ENCODE peak calls at places on chromosomes 2 and 18, in nine cellular contexts. One of them, this sample, is unnamed.

GRCh38 chr2:156437272-156437671 is 1.1 kb downstream of the GPD2 start:
- DNase-seq in mammary epithelial cell: no peak
- DNase-seq in keratinocyte: no peak
- DNase-seq in GM12865: peak
- DNase-seq in KG1: no peak
- DNase-seq in iris pigment epithelial cell: peak
- DNase-seq in GM03348: peak
- DNase-seq in CD8-positive, alpha-beta memory T cell: no peak
- DNase-seq in activated T-cell treated with anti-CD3 and anti-CD28 coated beads for 4 hours: no peak
- DNase-seq in this sample: no peak

GRCh38 chr2:216735086-216735485 is 39.7 kb upstream of the IGFBP5 start:
- DNase-seq in mammary epithelial cell: no peak
- DNase-seq in keratinocyte: no peak
- DNase-seq in GM12865: no peak
- DNase-seq in KG1: no peak
- DNase-seq in iris pigment epithelial cell: peak
- DNase-seq in GM03348: peak
- DNase-seq in CD8-positive, alpha-beta memory T cell: no peak
- DNase-seq in activated T-cell treated with anti-CD3 and anti-CD28 coated beads for 4 hours: no peak
- DNase-seq in this sample: no peak

GRCh38 chr2:68193774-68194372 is 36.2 kb downstream of the PNO1 start:
- DNase-seq in mammary epithelial cell: peak
- DNase-seq in keratinocyte: no peak
- DNase-seq in GM12865: no peak
- DNase-seq in KG1: no peak
- DNase-seq in iris pigment epithelial cell: peak
- DNase-seq in GM03348: peak
- DNase-seq in CD8-positive, alpha-beta memory T cell: no peak
- DNase-seq in activated T-cell treated with anti-CD3 and anti-CD28 coated beads for 4 hours: no peak
- DNase-seq in this sample: no peak

GRCh38 chr2:201433389-201433995 is 17.8 kb downstream of the TRAK2 start:
- DNase-seq in mammary epithelial cell: no peak
- DNase-seq in keratinocyte: no peak
- DNase-seq in GM12865: no peak
- DNase-seq in KG1: no peak
- DNase-seq in iris pigment epithelial cell: no peak
- DNase-seq in GM03348: no peak
- DNase-seq in CD8-positive, alpha-beta memory T cell: no peak
- DNase-seq in activated T-cell treated with anti-CD3 and anti-CD28 coated beads for 4 hours: no peak
- DNase-seq in this sample: no peak

GRCh38 chr2:102592601-102593000 is 26.8 kb upstream of the SLC9A2 start:
- DNase-seq in mammary epithelial cell: no peak
- DNase-seq in keratinocyte: no peak
- DNase-seq in GM12865: peak
- DNase-seq in KG1: no peak
- DNase-seq in iris pigment epithelial cell: peak
- DNase-seq in GM03348: no peak
- DNase-seq in CD8-positive, alpha-beta memory T cell: no peak
- DNase-seq in activated T-cell treated with anti-CD3 and anti-CD28 coated beads for 4 hours: no peak
- DNase-seq in this sample: no peak

GRCh38 chr2:241850544-241851324 is 8.0 kb downstream of the PDCD1 start:
- DNase-seq in mammary epithelial cell: no peak
- DNase-seq in keratinocyte: no peak
- DNase-seq in GM12865: peak
- DNase-seq in KG1: no peak
- DNase-seq in iris pigment epithelial cell: no peak
- DNase-seq in GM03348: no peak
- DNase-seq in CD8-positive, alpha-beta memory T cell: no peak
- DNase-seq in activated T-cell treated with anti-CD3 and anti-CD28 coated beads for 4 hours: no peak
- DNase-seq in this sample: no peak

GRCh38 chr2:68469935-68470334 is 2.5 kb downstream of the APLF start:
- DNase-seq in mammary epithelial cell: no peak
- DNase-seq in keratinocyte: no peak
- DNase-seq in GM12865: no peak
- DNase-seq in KG1: no peak
- DNase-seq in iris pigment epithelial cell: peak
- DNase-seq in GM03348: no peak
- DNase-seq in CD8-positive, alpha-beta memory T cell: no peak
- DNase-seq in activated T-cell treated with anti-CD3 and anti-CD28 coated beads for 4 hours: no peak
- DNase-seq in this sample: no peak

GRCh38 chr2:127857494-127857818 is 499 bp downstream of the POLR2D start:
- DNase-seq in mammary epithelial cell: peak
- DNase-seq in keratinocyte: no peak
- DNase-seq in GM12865: peak
- DNase-seq in KG1: peak
- DNase-seq in iris pigment epithelial cell: no peak
- DNase-seq in GM03348: no peak
- DNase-seq in CD8-positive, alpha-beta memory T cell: no peak
- DNase-seq in activated T-cell treated with anti-CD3 and anti-CD28 coated beads for 4 hours: peak
- DNase-seq in this sample: peak

GRCh38 chr2:13227543-13227942 is 510.8 kb downstream of the TRIB2 start:
- DNase-seq in mammary epithelial cell: no peak
- DNase-seq in keratinocyte: no peak
- DNase-seq in GM12865: no peak
- DNase-seq in KG1: no peak
- DNase-seq in iris pigment epithelial cell: no peak
- DNase-seq in GM03348: no peak
- DNase-seq in CD8-positive, alpha-beta memory T cell: no peak
- DNase-seq in activated T-cell treated with anti-CD3 and anti-CD28 coated beads for 4 hours: no peak
- DNase-seq in this sample: no peak

GRCh38 chr2:66283776-66284175 is 151.1 kb upstream of the MEIS1 start:
- DNase-seq in mammary epithelial cell: no peak
- DNase-seq in keratinocyte: no peak
- DNase-seq in GM12865: no peak
- DNase-seq in KG1: no peak
- DNase-seq in iris pigment epithelial cell: no peak
- DNase-seq in GM03348: no peak
- DNase-seq in CD8-positive, alpha-beta memory T cell: no peak
- DNase-seq in activated T-cell treated with anti-CD3 and anti-CD28 coated beads for 4 hours: no peak
- DNase-seq in this sample: no peak

GRCh38 chr2:239723486-239724193 is 301.5 kb downstream of the NDUFA10 start:
- DNase-seq in mammary epithelial cell: no peak
- DNase-seq in keratinocyte: no peak
- DNase-seq in GM12865: no peak
- DNase-seq in KG1: no peak
- DNase-seq in iris pigment epithelial cell: no peak
- DNase-seq in GM03348: no peak
- DNase-seq in CD8-positive, alpha-beta memory T cell: no peak
- DNase-seq in activated T-cell treated with anti-CD3 and anti-CD28 coated beads for 4 hours: no peak
- DNase-seq in this sample: no peak

GRCh38 chr2:110933420-110933819 is 187.3 kb upstream of the BCL2L11 start:
- DNase-seq in mammary epithelial cell: no peak
- DNase-seq in keratinocyte: no peak
- DNase-seq in GM12865: no peak
- DNase-seq in KG1: no peak
- DNase-seq in iris pigment epithelial cell: no peak
- DNase-seq in GM03348: no peak
- DNase-seq in CD8-positive, alpha-beta memory T cell: no peak
- DNase-seq in activated T-cell treated with anti-CD3 and anti-CD28 coated beads for 4 hours: no peak
- DNase-seq in this sample: no peak

GRCh38 chr2:69694894-69695849 is 46.8 kb upstream of the ANXA4 start:
- DNase-seq in mammary epithelial cell: peak
- DNase-seq in keratinocyte: no peak
- DNase-seq in GM12865: no peak
- DNase-seq in KG1: no peak
- DNase-seq in iris pigment epithelial cell: peak
- DNase-seq in GM03348: peak
- DNase-seq in CD8-positive, alpha-beta memory T cell: no peak
- DNase-seq in activated T-cell treated with anti-CD3 and anti-CD28 coated beads for 4 hours: no peak
- DNase-seq in this sample: peak

GRCh38 chr2:8633735-8634313 is 48.0 kb upstream of the ID2 start:
- DNase-seq in mammary epithelial cell: no peak
- DNase-seq in keratinocyte: no peak
- DNase-seq in GM12865: no peak
- DNase-seq in KG1: no peak
- DNase-seq in iris pigment epithelial cell: peak
- DNase-seq in GM03348: peak
- DNase-seq in CD8-positive, alpha-beta memory T cell: no peak
- DNase-seq in activated T-cell treated with anti-CD3 and anti-CD28 coated beads for 4 hours: no peak
- DNase-seq in this sample: no peak

GRCh38 chr2:239459056-239459455 is 58.2 kb upstream of the HDAC4 start:
- DNase-seq in mammary epithelial cell: no peak
- DNase-seq in keratinocyte: no peak
- DNase-seq in GM12865: no peak
- DNase-seq in KG1: no peak
- DNase-seq in iris pigment epithelial cell: no peak
- DNase-seq in GM03348: no peak
- DNase-seq in CD8-positive, alpha-beta memory T cell: no peak
- DNase-seq in activated T-cell treated with anti-CD3 and anti-CD28 coated beads for 4 hours: no peak
- DNase-seq in this sample: no peak

GRCh38 chr18:22507055-22507454 is 89.3 kb upstream of the CTAGE1 start:
- DNase-seq in mammary epithelial cell: no peak
- DNase-seq in keratinocyte: no peak
- DNase-seq in GM12865: no peak
- DNase-seq in KG1: no peak
- DNase-seq in iris pigment epithelial cell: no peak
- DNase-seq in GM03348: no peak
- DNase-seq in CD8-positive, alpha-beta memory T cell: no peak
- DNase-seq in activated T-cell treated with anti-CD3 and anti-CD28 coated beads for 4 hours: no peak
- DNase-seq in this sample: no peak

GRCh38 chr2:117674172-117674571 is 140.3 kb upstream of the DDX18 start:
- DNase-seq in mammary epithelial cell: no peak
- DNase-seq in keratinocyte: no peak
- DNase-seq in GM12865: no peak
- DNase-seq in KG1: no peak
- DNase-seq in iris pigment epithelial cell: no peak
- DNase-seq in GM03348: no peak
- DNase-seq in CD8-positive, alpha-beta memory T cell: no peak
- DNase-seq in activated T-cell treated with anti-CD3 and anti-CD28 coated beads for 4 hours: no peak
- DNase-seq in this sample: no peak

GRCh38 chr2:177983183-177983788 is 89.3 kb downstream of the PDE11A start:
- DNase-seq in mammary epithelial cell: peak
- DNase-seq in keratinocyte: no peak
- DNase-seq in GM12865: peak
- DNase-seq in KG1: peak
- DNase-seq in iris pigment epithelial cell: peak
- DNase-seq in GM03348: peak
- DNase-seq in CD8-positive, alpha-beta memory T cell: no peak
- DNase-seq in activated T-cell treated with anti-CD3 and anti-CD28 coated beads for 4 hours: no peak
- DNase-seq in this sample: peak

GRCh38 chr18:36811955-36812354 is 16.8 kb downstream of the TPGS2 start:
- DNase-seq in mammary epithelial cell: no peak
- DNase-seq in keratinocyte: no peak
- DNase-seq in GM12865: no peak
- DNase-seq in KG1: no peak
- DNase-seq in iris pigment epithelial cell: no peak
- DNase-seq in GM03348: peak
- DNase-seq in CD8-positive, alpha-beta memory T cell: no peak
- DNase-seq in activated T-cell treated with anti-CD3 and anti-CD28 coated beads for 4 hours: no peak
- DNase-seq in this sample: no peak

GRCh38 chr2:120253021-120253882 is 600 bp downstream of the RALB start:
- DNase-seq in mammary epithelial cell: peak
- DNase-seq in keratinocyte: no peak
- DNase-seq in GM12865: peak
- DNase-seq in KG1: no peak
- DNase-seq in iris pigment epithelial cell: peak
- DNase-seq in GM03348: peak
- DNase-seq in CD8-positive, alpha-beta memory T cell: no peak
- DNase-seq in activated T-cell treated with anti-CD3 and anti-CD28 coated beads for 4 hours: peak
- DNase-seq in this sample: peak

GRCh38 chr2:102841107-102841840 is 79.4 kb downstream of the TMEM182 start:
- DNase-seq in mammary epithelial cell: peak
- DNase-seq in keratinocyte: no peak
- DNase-seq in GM12865: peak
- DNase-seq in KG1: peak
- DNase-seq in iris pigment epithelial cell: peak
- DNase-seq in GM03348: peak
- DNase-seq in CD8-positive, alpha-beta memory T cell: no peak
- DNase-seq in activated T-cell treated with anti-CD3 and anti-CD28 coated beads for 4 hours: no peak
- DNase-seq in this sample: peak

GRCh38 chr2:179744341-179744740 is 117.1 kb downstream of the ZNF385B start:
- DNase-seq in mammary epithelial cell: no peak
- DNase-seq in keratinocyte: no peak
- DNase-seq in GM12865: no peak
- DNase-seq in KG1: no peak
- DNase-seq in iris pigment epithelial cell: no peak
- DNase-seq in GM03348: no peak
- DNase-seq in CD8-positive, alpha-beta memory T cell: no peak
- DNase-seq in activated T-cell treated with anti-CD3 and anti-CD28 coated beads for 4 hours: no peak
- DNase-seq in this sample: no peak

GRCh38 chr2:80971-81736 is 34.8 kb upstream of the FAM110C start:
- DNase-seq in mammary epithelial cell: no peak
- DNase-seq in keratinocyte: no peak
- DNase-seq in GM12865: no peak
- DNase-seq in KG1: no peak
- DNase-seq in iris pigment epithelial cell: no peak
- DNase-seq in GM03348: no peak
- DNase-seq in CD8-positive, alpha-beta memory T cell: no peak
- DNase-seq in activated T-cell treated with anti-CD3 and anti-CD28 coated beads for 4 hours: no peak
- DNase-seq in this sample: no peak

GRCh38 chr2:160205511-160205910 is 5.4 kb upstream of the ITGB6 start:
- DNase-seq in mammary epithelial cell: peak
- DNase-seq in keratinocyte: peak
- DNase-seq in GM12865: no peak
- DNase-seq in KG1: no peak
- DNase-seq in iris pigment epithelial cell: peak
- DNase-seq in GM03348: peak
- DNase-seq in CD8-positive, alpha-beta memory T cell: no peak
- DNase-seq in activated T-cell treated with anti-CD3 and anti-CD28 coated beads for 4 hours: no peak
- DNase-seq in this sample: peak

GRCh38 chr2:170887496-170888265 is 41.4 kb upstream of the GORASP2 start:
- DNase-seq in mammary epithelial cell: no peak
- DNase-seq in keratinocyte: no peak
- DNase-seq in GM12865: no peak
- DNase-seq in KG1: no peak
- DNase-seq in iris pigment epithelial cell: no peak
- DNase-seq in GM03348: no peak
- DNase-seq in CD8-positive, alpha-beta memory T cell: no peak
- DNase-seq in activated T-cell treated with anti-CD3 and anti-CD28 coated beads for 4 hours: no peak
- DNase-seq in this sample: no peak

GRCh38 chr2:171320208-171320621 is 113.6 kb downstream of the METTL8 start:
- DNase-seq in mammary epithelial cell: no peak
- DNase-seq in keratinocyte: no peak
- DNase-seq in GM12865: peak
- DNase-seq in KG1: no peak
- DNase-seq in iris pigment epithelial cell: no peak
- DNase-seq in GM03348: no peak
- DNase-seq in CD8-positive, alpha-beta memory T cell: no peak
- DNase-seq in activated T-cell treated with anti-CD3 and anti-CD28 coated beads for 4 hours: no peak
- DNase-seq in this sample: no peak

GRCh38 chr2:152729844-152730243 is 11.4 kb downstream of the ARL6IP6 start:
- DNase-seq in mammary epithelial cell: no peak
- DNase-seq in keratinocyte: no peak
- DNase-seq in GM12865: peak
- DNase-seq in KG1: no peak
- DNase-seq in iris pigment epithelial cell: no peak
- DNase-seq in GM03348: no peak
- DNase-seq in CD8-positive, alpha-beta memory T cell: peak
- DNase-seq in activated T-cell treated with anti-CD3 and anti-CD28 coated beads for 4 hours: no peak
- DNase-seq in this sample: no peak

GRCh38 chr2:227164745-227165350 is 424 bp downstream of the COL4A3 start:
- DNase-seq in mammary epithelial cell: no peak
- DNase-seq in keratinocyte: no peak
- DNase-seq in GM12865: peak
- DNase-seq in KG1: no peak
- DNase-seq in iris pigment epithelial cell: peak
- DNase-seq in GM03348: peak
- DNase-seq in CD8-positive, alpha-beta memory T cell: no peak
- DNase-seq in activated T-cell treated with anti-CD3 and anti-CD28 coated beads for 4 hours: no peak
- DNase-seq in this sample: no peak

GRCh38 chr2:197673142-197673541 is 2.2 kb downstream of the RFTN2 start:
- DNase-seq in mammary epithelial cell: no peak
- DNase-seq in keratinocyte: no peak
- DNase-seq in GM12865: no peak
- DNase-seq in KG1: no peak
- DNase-seq in iris pigment epithelial cell: no peak
- DNase-seq in GM03348: no peak
- DNase-seq in CD8-positive, alpha-beta memory T cell: no peak
- DNase-seq in activated T-cell treated with anti-CD3 and anti-CD28 coated beads for 4 hours: no peak
- DNase-seq in this sample: no peak

GRCh38 chr2:202718614-202719013 is 83.8 kb downstream of the FAM117B start:
- DNase-seq in mammary epithelial cell: peak
- DNase-seq in keratinocyte: no peak
- DNase-seq in GM12865: no peak
- DNase-seq in KG1: no peak
- DNase-seq in iris pigment epithelial cell: peak
- DNase-seq in GM03348: peak
- DNase-seq in CD8-positive, alpha-beta memory T cell: no peak
- DNase-seq in activated T-cell treated with anti-CD3 and anti-CD28 coated beads for 4 hours: no peak
- DNase-seq in this sample: no peak

GRCh38 chr2:44167311-44167907 is 1.3 kb upstream of the PPM1B start:
- DNase-seq in mammary epithelial cell: no peak
- DNase-seq in keratinocyte: no peak
- DNase-seq in GM12865: no peak
- DNase-seq in KG1: peak
- DNase-seq in iris pigment epithelial cell: no peak
- DNase-seq in GM03348: no peak
- DNase-seq in CD8-positive, alpha-beta memory T cell: no peak
- DNase-seq in activated T-cell treated with anti-CD3 and anti-CD28 coated beads for 4 hours: no peak
- DNase-seq in this sample: no peak

This sample was measured in DND-41.